ENCODE peak calls at places on chromosomes 1 and 21, in ten cellular contexts. N, F, H, G, L, R, W, O, Y and B are unnamed samples.

GRCh38 chr1:41097105-41097504 is 75.6 kb upstream of the SLFNL1 start:
- DNase-seq in F (no peak), O (no peak), Y (no peak), H (no peak), W (no peak), N (no peak), R (no peak), G (no peak), L (no peak), B (no peak)

GRCh38 chr1:27713869-27714513 is 11.8 kb upstream of the FAM76A start:
- DNase-seq in G (no peak), F (no peak), R (no peak), N (no peak), L (no peak), Y (no peak), O (no peak), H (no peak), W (no peak), B (no peak)

GRCh38 chr1:62285984-62286481 is 33.2 kb downstream of the KANK4 start:
- DNase-seq in O (no peak), F (no peak), G (no peak), N (no peak), L (no peak), H (no peak), W (no peak), R (no peak), Y (no peak), B (peak; percentile 3)

GRCh38 chr21:40851749-40852148 is 4.8 kb upstream of the DSCAM start:
- DNase-seq in F (no peak), O (no peak), R (no peak), H (no peak), Y (no peak), G (no peak), L (no peak), W (no peak), N (no peak), B (no peak)

GRCh38 chr1:30386145-30386926 is 337.0 kb downstream of the MATN1 start:
- DNase-seq in Y (no peak), F (no peak), H (peak; percentile 25), W (peak; percentile 2), N (no peak), G (no peak), R (no peak), L (no peak), O (no peak), B (no peak)

GRCh38 chr1:203011582-203011981 is 4.4 kb downstream of the TMEM183A start:
- DNase-seq in R (no peak), H (no peak), N (no peak), O (no peak), L (no peak), F (no peak), W (no peak), G (no peak), Y (no peak), B (peak; percentile 57)

GRCh38 chr1:154557939-154558609 is 388 bp downstream of the UBE2Q1 start:
- DNase-seq in Y (no peak), R (no peak), N (peak; percentile 18), W (peak; percentile 55), H (peak; percentile 63), O (peak; percentile 25), G (peak; percentile 58), L (peak; percentile 55), F (peak; percentile 53), B (peak; percentile 42)

GRCh38 chr1:202029171-202029665 is 18.8 kb downstream of the ELF3 start:
- DNase-seq in L (no peak), F (no peak), Y (peak; percentile 73), O (peak; percentile 51), G (no peak), H (no peak), R (no peak), N (peak; percentile 89), W (no peak), B (no peak)

GRCh38 chr1:35715568-35716002 is 3.1 kb downstream of the C1orf216 start:
- DNase-seq in H (peak; percentile 65), Y (no peak), G (peak; percentile 70), F (peak; percentile 50), O (peak; percentile 79), R (peak; percentile 90), L (peak; percentile 80), N (peak; percentile 83), W (peak; percentile 59), B (peak; percentile 84)

GRCh38 chr1:91885331-91885715 is 628 bp downstream of the TGFBR3 start:
- DNase-seq in N (peak; percentile 19), L (peak; percentile 44), F (peak; percentile 47), Y (no peak), H (no peak), G (no peak), R (no peak), W (peak; percentile 46), O (no peak), B (peak; percentile 25)

GRCh38 chr1:184513421-184513820 is 126.6 kb downstream of the C1orf21 start:
- DNase-seq in O (peak; percentile 27), G (no peak), R (no peak), W (no peak), H (no peak), F (no peak), N (no peak), L (no peak), Y (no peak), B (no peak)

GRCh38 chr1:121452484-121452883 is 267.7 kb downstream of the SRGAP2C start:
- DNase-seq in O (no peak), H (no peak), R (no peak), Y (no peak), N (no peak), L (no peak), F (no peak), G (no peak), W (no peak), B (no peak)

GRCh38 chr1:121459235-121459634 is 274.5 kb downstream of the SRGAP2C start:
- DNase-seq in R (no peak), G (no peak), N (no peak), W (no peak), O (no peak), L (no peak), F (no peak), H (no peak), Y (no peak), B (no peak)

DNA sequence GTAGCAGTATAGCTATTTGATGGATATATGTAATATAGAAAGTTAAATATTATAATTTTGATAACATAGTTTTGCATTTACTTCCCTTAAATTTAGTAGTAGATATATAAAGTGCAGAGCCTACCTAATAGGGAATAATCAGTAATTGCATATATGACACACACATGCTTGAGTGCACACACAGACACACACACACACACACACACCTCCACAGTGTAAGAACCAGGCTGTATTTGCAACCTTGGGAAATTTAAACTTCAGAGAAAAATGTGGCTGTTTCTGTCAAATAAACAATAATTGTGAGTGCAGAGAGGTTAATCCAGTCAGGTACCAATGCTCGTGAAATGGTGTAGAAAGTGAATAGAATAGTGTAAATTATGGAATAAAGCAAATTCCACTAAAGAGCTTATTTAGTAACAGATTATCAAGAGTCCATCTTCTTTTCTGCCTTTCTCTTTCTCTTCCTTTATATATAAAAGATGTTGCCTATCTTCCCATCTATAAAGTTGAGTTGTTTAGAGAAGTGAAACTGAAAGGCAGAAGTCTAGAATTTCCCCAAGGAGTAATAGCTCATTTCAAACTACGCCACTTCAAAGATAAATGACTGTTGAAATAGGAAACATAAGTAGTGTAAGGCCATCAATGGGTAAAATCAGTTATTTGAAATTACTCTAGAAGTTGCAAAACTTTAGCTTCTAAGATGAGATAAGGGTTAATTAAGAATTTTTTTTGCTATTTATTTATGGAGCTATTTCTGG is 273.7 kb downstream of the SRGAP2C start:
- DNase-seq in F (no peak), W (no peak), O (no peak), L (no peak), N (peak; percentile 18), R (no peak), Y (no peak), H (no peak), G (peak; percentile 94), B (peak; percentile 29)
- H3K4me3 ChIP-seq in F (no peak overlapping the region), W (no peak overlapping the region), O (no peak overlapping the region), L (no peak overlapping the region), N (no peak overlapping the region), R (no peak overlapping the region), Y (no peak overlapping the region), H (no peak overlapping the region), G (peak overlapping the region; percentile 58), B (no peak overlapping the region)

GRCh38 chr1:116325104-116325503 is 47.9 kb upstream of the ATP1A1 start:
- DNase-seq in R (no peak), O (no peak), H (no peak), Y (no peak), F (no peak), N (no peak), W (no peak), G (no peak), L (no peak), B (no peak)
- H3K4me3 ChIP-seq in R (no peak overlapping the region), O (no peak overlapping the region), H (no peak overlapping the region), Y (no peak overlapping the region), F (no peak overlapping the region), N (no peak overlapping the region), W (no peak overlapping the region), G (no peak overlapping the region), L (no peak overlapping the region), B (no peak overlapping the region)

DNA sequence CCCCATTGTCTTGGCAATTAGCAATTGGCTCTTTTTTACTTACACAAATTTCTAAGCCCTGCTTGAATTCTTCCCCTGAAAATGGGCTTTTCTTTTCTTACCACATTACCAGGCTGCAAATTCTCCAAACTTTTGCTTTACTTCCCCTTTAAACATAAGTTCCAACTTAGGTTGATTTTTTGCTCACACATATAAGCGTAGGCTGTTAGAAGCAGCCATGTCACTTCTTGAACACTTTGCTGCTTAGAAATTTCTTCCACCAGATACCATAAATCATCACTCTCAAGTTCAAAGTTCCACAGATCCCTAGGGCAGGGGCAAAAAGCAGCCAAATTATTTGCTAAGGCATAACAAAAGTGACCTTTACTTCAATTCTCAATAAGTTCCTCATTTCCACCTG is 35.4 kb upstream of the KCNH1 start:
- DNase-seq in W (no peak), H (no peak), R (no peak), O (no peak), G (no peak), Y (no peak), L (no peak), F (no peak), N (no peak), B (no peak)
- H3K4me3 ChIP-seq in W (no peak overlapping the region), H (no peak overlapping the region), R (no peak overlapping the region), O (no peak overlapping the region), G (no peak overlapping the region), Y (no peak overlapping the region), L (no peak overlapping the region), F (no peak overlapping the region), N (no peak overlapping the region), B (no peak overlapping the region)

DNA sequence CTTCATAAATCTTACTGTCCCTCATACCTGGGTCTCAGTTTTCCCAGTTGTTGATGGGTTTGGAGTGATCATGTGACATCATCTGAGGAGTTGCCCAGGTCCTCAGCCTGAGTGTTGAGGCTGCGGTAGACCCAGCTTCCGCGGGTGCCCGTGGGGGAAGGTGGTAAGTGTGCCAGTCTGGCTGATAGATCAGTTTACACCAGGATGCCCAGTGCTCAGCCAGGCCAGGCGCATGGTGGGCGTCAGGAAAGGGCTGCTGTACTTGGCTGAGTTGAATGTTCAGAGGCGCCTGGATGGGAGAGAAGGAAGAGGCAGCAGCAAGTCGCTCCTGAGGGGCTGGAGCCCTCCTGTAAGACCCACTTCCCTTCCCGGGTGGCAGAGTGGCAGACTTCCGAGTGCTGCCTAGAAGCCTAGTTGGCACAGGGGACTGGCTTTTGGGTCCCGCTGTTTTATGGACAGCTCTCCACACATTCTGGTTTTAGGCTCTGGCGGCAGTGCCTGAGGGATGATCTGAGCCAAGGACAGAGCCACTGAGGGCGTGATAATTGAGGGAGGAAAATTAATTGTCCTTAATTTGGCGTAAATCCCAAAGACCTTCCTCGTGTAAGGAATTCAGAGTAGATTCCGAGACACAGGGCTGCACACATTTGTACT is 35.8 kb downstream of the PTPRF start:
- DNase-seq in R (no peak), W (no peak), H (no peak), N (no peak), L (no peak), G (no peak), O (no peak), Y (no peak), F (no peak), B (no peak)
- H3K4me3 ChIP-seq in R (no peak overlapping the region), W (no peak overlapping the region), H (no peak overlapping the region), N (no peak overlapping the region), L (no peak overlapping the region), G (no peak overlapping the region), O (no peak overlapping the region), Y (no peak overlapping the region), F (no peak overlapping the region), B (no peak overlapping the region)